ENCODE peak calls at places on chromosome 7, in six cellular contexts. One of them, this sample, is unnamed.

GRCh38 chr7:2621061-2621828 is 10.5 kb upstream of the TTYH3 start:
- DNase-seq in PC-9: no peak
- DNase-seq in GM06990: no peak
- DNase-seq in astrocyte of the spinal cord: peak; percentile 65
- DNase-seq in kidney: peak; percentile 87
- DNase-seq in dorsolateral prefrontal cortex: no peak
- DNase-seq in this sample: peak; percentile 32

GRCh38 chr7:87000344-87000743 is 59.1 kb downstream of the ELAPOR2 start:
- DNase-seq in PC-9: no peak
- DNase-seq in GM06990: no peak
- DNase-seq in astrocyte of the spinal cord: no peak
- DNase-seq in kidney: no peak
- DNase-seq in dorsolateral prefrontal cortex: no peak
- DNase-seq in this sample: no peak

GRCh38 chr7:28267012-28267411 is 86.4 kb upstream of the JAZF1 start:
- DNase-seq in astrocyte of the spinal cord: no peak
- DNase-seq in kidney: no peak
- DNase-seq in PC-9: no peak
- DNase-seq in GM06990: no peak
- DNase-seq in dorsolateral prefrontal cortex: no peak
- DNase-seq in this sample: no peak

GRCh38 chr7:66379761-66380160 is 174.6 kb downstream of the TPST1 start:
- DNase-seq in astrocyte of the spinal cord: no peak
- DNase-seq in GM06990: no peak
- DNase-seq in dorsolateral prefrontal cortex: no peak
- DNase-seq in kidney: no peak
- DNase-seq in PC-9: peak; percentile 39
- DNase-seq in this sample: no peak

GRCh38 chr7:2893411-2893861 is 49.3 kb upstream of the GNA12 start:
- DNase-seq in kidney: no peak
- DNase-seq in PC-9: no peak
- DNase-seq in astrocyte of the spinal cord: no peak
- DNase-seq in dorsolateral prefrontal cortex: no peak
- DNase-seq in GM06990: peak; percentile 38
- DNase-seq in this sample: no peak

GRCh38 chr7:108146070-108146842 is 16.1 kb upstream of the LAMB4 start:
- DNase-seq in GM06990: peak; percentile 22
- DNase-seq in dorsolateral prefrontal cortex: peak; percentile 57
- DNase-seq in astrocyte of the spinal cord: peak; percentile 89
- DNase-seq in PC-9: peak; percentile 71
- DNase-seq in kidney: peak; percentile 51
- DNase-seq in this sample: peak; percentile 64

GRCh38 chr7:7967909-7968543 is 570 bp upstream of the GLCCI1 start:
- DNase-seq in GM06990: no peak
- DNase-seq in dorsolateral prefrontal cortex: no peak
- DNase-seq in PC-9: no peak
- DNase-seq in astrocyte of the spinal cord: no peak
- DNase-seq in kidney: no peak
- DNase-seq in this sample: no peak

GRCh38 chr7:45599851-45600706 is 25.9 kb downstream of the ADCY1 start:
- DNase-seq in dorsolateral prefrontal cortex: peak; percentile 23
- DNase-seq in kidney: peak; percentile 73
- DNase-seq in astrocyte of the spinal cord: no peak
- DNase-seq in GM06990: no peak
- DNase-seq in PC-9: no peak
- DNase-seq in this sample: no peak

GRCh38 chr7:2255145-2256139 is 13.4 kb downstream of the NUDT1 start:
- DNase-seq in kidney: no peak
- DNase-seq in PC-9: peak; percentile 96
- DNase-seq in astrocyte of the spinal cord: peak; percentile 68
- DNase-seq in dorsolateral prefrontal cortex: no peak
- DNase-seq in GM06990: no peak
- DNase-seq in this sample: no peak

GRCh38 chr7:107715531-107715930 is 28.4 kb upstream of the CBLL1 start:
- DNase-seq in GM06990: no peak
- DNase-seq in kidney: no peak
- DNase-seq in astrocyte of the spinal cord: no peak
- DNase-seq in PC-9: no peak
- DNase-seq in dorsolateral prefrontal cortex: no peak
- DNase-seq in this sample: no peak

GRCh38 chr7:81331061-81332018 is 412.5 kb upstream of the SEMA3C start:
- DNase-seq in kidney: no peak
- DNase-seq in dorsolateral prefrontal cortex: no peak
- DNase-seq in PC-9: no peak
- DNase-seq in GM06990: no peak
- DNase-seq in astrocyte of the spinal cord: peak; percentile 18
- DNase-seq in this sample: no peak

GRCh38 chr7:18425227-18425626 is 70.3 kb upstream of the HDAC9 start:
- DNase-seq in dorsolateral prefrontal cortex: no peak
- DNase-seq in GM06990: no peak
- DNase-seq in PC-9: no peak
- DNase-seq in astrocyte of the spinal cord: no peak
- DNase-seq in kidney: no peak
- DNase-seq in this sample: no peak

GRCh38 chr7:12358694-12359093 is 45.0 kb downstream of the VWDE start:
- DNase-seq in kidney: no peak
- DNase-seq in dorsolateral prefrontal cortex: no peak
- DNase-seq in astrocyte of the spinal cord: peak; percentile 1
- DNase-seq in PC-9: no peak
- DNase-seq in GM06990: no peak
- DNase-seq in this sample: no peak

GRCh38 chr7:146655928-146656797 is 539.6 kb downstream of the CNTNAP2 start:
- DNase-seq in astrocyte of the spinal cord: no peak
- DNase-seq in dorsolateral prefrontal cortex: no peak
- DNase-seq in PC-9: no peak
- DNase-seq in GM06990: no peak
- DNase-seq in kidney: no peak
- DNase-seq in this sample: no peak

GRCh38 chr7:44325811-44326241 is 432 bp upstream of the CAMK2B start:
- DNase-seq in dorsolateral prefrontal cortex: no peak
- DNase-seq in GM06990: no peak
- DNase-seq in astrocyte of the spinal cord: no peak
- DNase-seq in PC-9: no peak
- DNase-seq in kidney: no peak
- DNase-seq in this sample: no peak

GRCh38 chr7:11605749-11606148 is 226.2 kb downstream of the THSD7A start:
- DNase-seq in kidney: no peak
- DNase-seq in dorsolateral prefrontal cortex: no peak
- DNase-seq in PC-9: no peak
- DNase-seq in astrocyte of the spinal cord: no peak
- DNase-seq in GM06990: no peak
- DNase-seq in this sample: no peak

GRCh38 chr7:74002474-74003017 is 25.4 kb upstream of the ELN start:
- DNase-seq in PC-9: peak; percentile 57
- DNase-seq in dorsolateral prefrontal cortex: no peak
- DNase-seq in kidney: peak; percentile 90
- DNase-seq in GM06990: no peak
- DNase-seq in astrocyte of the spinal cord: peak; percentile 78
- DNase-seq in this sample: no peak

GRCh38 chr7:15016726-15017125 is 114.2 kb upstream of the DGKB start:
- DNase-seq in PC-9: peak; percentile 77
- DNase-seq in astrocyte of the spinal cord: no peak
- DNase-seq in kidney: no peak
- DNase-seq in GM06990: no peak
- DNase-seq in dorsolateral prefrontal cortex: no peak
- DNase-seq in this sample: no peak

GRCh38 chr7:11843113-11843765 is 11.2 kb upstream of the THSD7A start:
- DNase-seq in astrocyte of the spinal cord: peak; percentile 38
- DNase-seq in kidney: no peak
- DNase-seq in GM06990: no peak
- DNase-seq in dorsolateral prefrontal cortex: no peak
- DNase-seq in PC-9: no peak
- DNase-seq in this sample: no peak

GRCh38 chr7:83475403-83475802 is 173.5 kb downstream of the SEMA3E start:
- DNase-seq in dorsolateral prefrontal cortex: no peak
- DNase-seq in PC-9: no peak
- DNase-seq in astrocyte of the spinal cord: no peak
- DNase-seq in GM06990: no peak
- DNase-seq in kidney: no peak
- DNase-seq in this sample: no peak

GRCh38 chr7:144057954-144058353 is 9.2 kb downstream of the OR2A5 start:
- DNase-seq in PC-9: no peak
- DNase-seq in astrocyte of the spinal cord: peak; percentile 35
- DNase-seq in dorsolateral prefrontal cortex: no peak
- DNase-seq in kidney: no peak
- DNase-seq in GM06990: no peak
- DNase-seq in this sample: no peak

GRCh38 chr7:92872701-92873100 is 36.3 kb upstream of the CDK6 start:
- DNase-seq in kidney: no peak
- DNase-seq in astrocyte of the spinal cord: peak; percentile 43
- DNase-seq in dorsolateral prefrontal cortex: no peak
- DNase-seq in GM06990: no peak
- DNase-seq in PC-9: no peak
- DNase-seq in this sample: no peak

GRCh38 chr7:50552139-50552538 is 13.1 kb downstream of the DDC start:
- DNase-seq in GM06990: no peak
- DNase-seq in dorsolateral prefrontal cortex: no peak
- DNase-seq in astrocyte of the spinal cord: no peak
- DNase-seq in PC-9: no peak
- DNase-seq in kidney: no peak
- DNase-seq in this sample: peak; percentile 36

GRCh38 chr7:93442478-93443224 is 131.9 kb downstream of the CALCR start:
- DNase-seq in dorsolateral prefrontal cortex: no peak
- DNase-seq in PC-9: no peak
- DNase-seq in kidney: no peak
- DNase-seq in astrocyte of the spinal cord: peak; percentile 14
- DNase-seq in GM06990: no peak
- DNase-seq in this sample: no peak

GRCh38 chr7:108863221-108863848 is 293.7 kb downstream of the DNAJB9 start:
- DNase-seq in kidney: peak; percentile 57
- DNase-seq in astrocyte of the spinal cord: no peak
- DNase-seq in dorsolateral prefrontal cortex: no peak
- DNase-seq in PC-9: no peak
- DNase-seq in GM06990: no peak
- DNase-seq in this sample: no peak

GRCh38 chr7:22969010-22969431 is 44.9 kb downstream of the HYCC1 start:
- DNase-seq in PC-9: no peak
- DNase-seq in GM06990: no peak
- DNase-seq in dorsolateral prefrontal cortex: no peak
- DNase-seq in kidney: peak; percentile 22
- DNase-seq in astrocyte of the spinal cord: no peak
- DNase-seq in this sample: no peak

GRCh38 chr7:57308631-57309408 is 141.2 kb upstream of the ZNF716 start:
- DNase-seq in GM06990: no peak
- DNase-seq in PC-9: no peak
- DNase-seq in astrocyte of the spinal cord: no peak
- DNase-seq in kidney: no peak
- DNase-seq in dorsolateral prefrontal cortex: no peak
- DNase-seq in this sample: no peak

GRCh38 chr7:31550432-31550831 is 36.5 kb downstream of the ITPRID1 start:
- DNase-seq in dorsolateral prefrontal cortex: no peak
- DNase-seq in PC-9: no peak
- DNase-seq in kidney: no peak
- DNase-seq in astrocyte of the spinal cord: peak; percentile 1
- DNase-seq in GM06990: no peak
- DNase-seq in this sample: no peak

GRCh38 chr7:141974831-141975230 is 1.3 kb upstream of the TAS2R38 start:
- DNase-seq in kidney: no peak
- DNase-seq in dorsolateral prefrontal cortex: no peak
- DNase-seq in GM06990: no peak
- DNase-seq in astrocyte of the spinal cord: no peak
- DNase-seq in PC-9: no peak
- DNase-seq in this sample: no peak
- TF ChIP-seq CTCF in kidney: peak; percentile 36
- TF ChIP-seq CTCF in dorsolateral prefrontal cortex: no peak
- TF ChIP-seq CTCF in GM06990: peak; percentile 44
- TF ChIP-seq CTCF in astrocyte of the spinal cord: peak; percentile 30
- TF ChIP-seq CTCF in PC-9: peak; percentile 69
- TF ChIP-seq CTCF in this sample: peak; percentile 55

GRCh38 chr7:111771638-111772037 is 209.3 kb upstream of the IMMP2L start:
- DNase-seq in dorsolateral prefrontal cortex: no peak
- DNase-seq in PC-9: no peak
- DNase-seq in kidney: no peak
- DNase-seq in GM06990: no peak
- DNase-seq in astrocyte of the spinal cord: no peak
- DNase-seq in this sample: no peak

GRCh38 chr7:111772716-111773115 is 210.4 kb upstream of the IMMP2L start:
- DNase-seq in astrocyte of the spinal cord: no peak
- DNase-seq in PC-9: no peak
- DNase-seq in GM06990: no peak
- DNase-seq in kidney: no peak
- DNase-seq in dorsolateral prefrontal cortex: no peak
- DNase-seq in this sample: no peak

GRCh38 chr7:111775205-111775604 is 212.9 kb upstream of the IMMP2L start:
- DNase-seq in astrocyte of the spinal cord: no peak
- DNase-seq in kidney: no peak
- DNase-seq in dorsolateral prefrontal cortex: no peak
- DNase-seq in PC-9: no peak
- DNase-seq in GM06990: no peak
- DNase-seq in this sample: no peak

GRCh38 chr7:111765936-111766643 is 203.8 kb upstream of the IMMP2L start:
- DNase-seq in kidney: no peak
- DNase-seq in GM06990: no peak
- DNase-seq in dorsolateral prefrontal cortex: no peak
- DNase-seq in PC-9: no peak
- DNase-seq in astrocyte of the spinal cord: peak; percentile 76
- DNase-seq in this sample: peak; percentile 89

GRCh38 chr7:111770116-111770515 is 207.8 kb upstream of the IMMP2L start:
- DNase-seq in dorsolateral prefrontal cortex: no peak
- DNase-seq in PC-9: no peak
- DNase-seq in astrocyte of the spinal cord: no peak
- DNase-seq in kidney: no peak
- DNase-seq in GM06990: no peak
- DNase-seq in this sample: no peak
- H3K4me3 ChIP-seq in dorsolateral prefrontal cortex: no peak overlapping the region
- H3K4me3 ChIP-seq in PC-9: no peak overlapping the region
- H3K4me3 ChIP-seq in astrocyte of the spinal cord: no peak overlapping the region
- H3K4me3 ChIP-seq in kidney: no peak overlapping the region
- H3K4me3 ChIP-seq in GM06990: no peak overlapping the region
- H3K4me3 ChIP-seq in this sample: no peak overlapping the region

DNA sequence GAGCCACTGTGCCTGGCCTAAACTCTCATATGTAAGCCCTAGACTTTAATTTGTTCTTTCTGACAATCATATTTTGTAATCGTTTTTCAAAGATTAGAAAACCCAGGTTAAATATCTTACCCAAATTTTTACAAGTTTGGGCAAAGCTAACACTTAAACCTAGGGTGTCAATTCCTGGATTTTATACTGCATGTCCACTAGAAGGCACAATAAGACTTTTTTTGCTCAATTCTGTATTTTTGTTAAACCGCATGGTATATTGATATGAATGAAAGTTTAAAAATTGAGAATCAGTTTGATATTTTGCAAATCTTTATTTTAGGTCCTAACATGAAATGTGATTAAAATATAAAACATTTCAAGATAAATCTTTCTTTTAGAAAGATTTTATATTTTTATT is 29.3 kb downstream of the DYNC2I1 start:
- DNase-seq in kidney: no peak
- DNase-seq in GM06990: no peak
- DNase-seq in dorsolateral prefrontal cortex: no peak
- DNase-seq in astrocyte of the spinal cord: peak; percentile 2
- DNase-seq in PC-9: no peak
- DNase-seq in this sample: no peak
- TF ChIP-seq CTCF in kidney: no peak
- TF ChIP-seq CTCF in GM06990: peak; percentile 33
- TF ChIP-seq CTCF in dorsolateral prefrontal cortex: peak; percentile 36
- TF ChIP-seq CTCF in astrocyte of the spinal cord: peak; percentile 25
- TF ChIP-seq CTCF in PC-9: peak; percentile 75
- TF ChIP-seq CTCF in this sample: peak; percentile 44

GRCh38 chr7:150380463-150380862 is 1.3 kb downstream of the ZNF775 start:
- DNase-seq in kidney: no peak
- DNase-seq in GM06990: peak; percentile 53
- DNase-seq in astrocyte of the spinal cord: no peak
- DNase-seq in dorsolateral prefrontal cortex: no peak
- DNase-seq in PC-9: no peak
- DNase-seq in this sample: no peak
- H3K4me3 ChIP-seq in kidney: no peak overlapping the region
- H3K4me3 ChIP-seq in GM06990: peak overlapping the region; percentile 86
- H3K4me3 ChIP-seq in astrocyte of the spinal cord: peak overlapping the region; percentile 83
- H3K4me3 ChIP-seq in dorsolateral prefrontal cortex: peak overlapping the region; percentile 87
- H3K4me3 ChIP-seq in PC-9: peak overlapping the region; percentile 89
- H3K4me3 ChIP-seq in this sample: peak overlapping the region; percentile 62

This sample was measured in LNCaP clone FGC.